ENCODE peak calls at places on chromosomes 13 and 19, in six cellular contexts. Y is HepG2, B is H1, T is IMR-90, S is GM12878, X is K562. N is an unnamed sample.
A peak's percentile ranks its signal among the peaks of the same experiment; 100 is the strongest.

GRCh38 chr13:112137144-112137543 is 70.2 kb downstream of the SOX1 start:
- DNase-seq in B (no peak), T (no peak), S (no peak), Y (no peak), X (no peak), N (no peak)

GRCh38 chr19:18809149-18809978 is 18.3 kb upstream of the COMP start:
- DNase-seq in Y (no peak), T (peak; percentile 78), S (no peak), B (no peak), X (no peak), N (no peak)

GRCh38 chr19:35774274-35775045 is 904 bp upstream of the ARHGAP33 start:
- DNase-seq in B (no peak), Y (no peak), S (no peak), X (no peak), T (no peak), N (no peak)

GRCh38 chr13:75395901-75396300 is 86.1 kb downstream of the TBC1D4 start:
- DNase-seq in B (no peak), T (no peak), Y (no peak), S (no peak), X (no peak), N (no peak)

GRCh38 chr13:27954406-27954851 is 14.7 kb downstream of the CDX2 start:
- DNase-seq in B (no peak), X (no peak), S (no peak), Y (no peak), T (no peak), N (peak; percentile 34)

GRCh38 chr13:51243832-51244231 is 21.6 kb downstream of the FAM124A start:
- DNase-seq in T (no peak), Y (no peak), X (no peak), B (peak; percentile 87), S (no peak), N (no peak)

GRCh38 chr13:52156724-52157251 is 2.6 kb downstream of the NEK3 start:
- DNase-seq in Y (no peak), S (no peak), T (peak; percentile 36), B (no peak), X (no peak), N (no peak)

GRCh38 chr13:40132249-40132648 is 476.8 kb downstream of the COG6 start:
- DNase-seq in X (no peak), S (no peak), Y (no peak), T (no peak), B (no peak), N (no peak)

GRCh38 chr19:31378404-31378803 is 29.2 kb upstream of the TSHZ3 start:
- DNase-seq in B (no peak), X (no peak), S (no peak), Y (peak; percentile 4), T (peak; percentile 95), N (peak; percentile 75)

GRCh38 chr19:18160792-18161690 is 8.1 kb downstream of the PIK3R2 start:
- DNase-seq in B (no peak), T (peak; percentile 28), Y (peak; percentile 43), S (no peak), X (peak; percentile 95), N (peak; percentile 97)

GRCh38 chr13:76677047-76677446 is 209.2 kb downstream of the KCTD12 start:
- DNase-seq in S (no peak), B (no peak), Y (no peak), X (no peak), T (peak; percentile 43), N (no peak)

GRCh38 chr13:50326746-50327145 is 311.5 kb downstream of the KCNRG start:
- DNase-seq in B (no peak), S (no peak), Y (no peak), T (no peak), X (no peak), N (no peak)

GRCh38 chr19:55540619-55541018 is 3.7 kb upstream of the SBK2 start:
- DNase-seq in B (no peak), T (no peak), S (no peak), Y (no peak), X (no peak), N (no peak)

GRCh38 chr19:50003810-50004419 is 21.3 kb downstream of the VRK3 start:
- DNase-seq in B (no peak), X (peak; percentile 50), T (peak; percentile 97), S (peak; percentile 44), Y (no peak), N (no peak)

GRCh38 chr19:51479531-51480331 is 1.4 kb downstream of the CEACAM18 start:
- DNase-seq in Y (no peak), X (no peak), T (no peak), B (no peak), S (no peak), N (no peak)

GRCh38 chr13:33931397-33931987 is 113.5 kb downstream of the RFC3 start:
- DNase-seq in B (no peak), T (peak; percentile 53), Y (peak; percentile 65), X (peak; percentile 16), S (peak; percentile 4), N (peak; percentile 7)

GRCh38 chr19:49020931-49021895 is 2.9 kb downstream of the CGB3 start:
- DNase-seq in X (no peak), B (no peak), T (peak; percentile 25), Y (peak; percentile 23), S (no peak), N (peak; percentile 66)

GRCh38 chr13:32587774-32588165 is 1.5 kb downstream of the PDS5B start:
- DNase-seq in T (peak; percentile 30), B (no peak), Y (peak; percentile 9), X (no peak), S (no peak), N (no peak)

GRCh38 chr13:36332986-36333385 is 13.2 kb downstream of the SPART start:
- DNase-seq in X (no peak), S (no peak), Y (no peak), B (no peak), T (peak; percentile 59), N (no peak)

GRCh38 chr13:62061751-62062150 is 646.1 kb upstream of the PCDH20 start:
- DNase-seq in Y (no peak), X (no peak), B (no peak), S (no peak), T (no peak), N (no peak)

GRCh38 chr13:61350351-61350750 is 65.3 kb downstream of the PCDH20 start:
- DNase-seq in B (no peak), Y (no peak), X (no peak), T (no peak), S (no peak), N (no peak)

GRCh38 chr19:12774588-12775555 is at the start of gene HOOK2:
- DNase-seq in Y (no peak), X (peak; percentile 71), S (no peak), T (no peak), B (no peak), N (no peak)

GRCh38 chr13:74705438-74705837 is 571.2 kb upstream of the KLF12 start:
- DNase-seq in T (no peak), S (no peak), B (no peak), Y (no peak), X (no peak), N (no peak)

GRCh38 chr13:92535222-92536006 is 691.2 kb upstream of the GPC6 start:
- DNase-seq in Y (no peak), T (no peak), S (no peak), X (no peak), B (no peak), N (no peak)

GRCh38 chr13:92537485-92537884 is 689.1 kb upstream of the GPC6 start:
- DNase-seq in T (no peak), X (no peak), S (no peak), Y (no peak), B (no peak), N (no peak)

DNA sequence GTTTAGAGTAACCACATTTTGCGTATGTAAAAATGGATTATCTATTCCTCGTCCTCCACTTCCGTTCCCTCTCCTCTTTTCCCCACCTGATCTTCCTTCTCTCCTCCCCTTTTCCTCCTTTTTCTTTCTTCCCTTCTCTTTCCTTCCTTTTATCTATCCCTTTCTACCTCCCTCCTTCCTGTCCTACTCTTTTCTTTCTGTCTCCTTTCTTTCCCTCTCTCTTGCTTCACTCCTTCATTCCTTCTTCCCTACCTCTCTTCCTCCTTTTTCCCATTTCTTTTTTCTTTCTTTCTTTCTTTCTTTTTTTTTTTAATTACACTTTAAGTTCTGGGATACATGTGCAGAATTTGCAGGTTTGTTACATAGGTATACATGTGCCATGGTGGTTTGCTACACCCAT is 688.4 kb upstream of the GPC6 start:
- DNase-seq in Y (no peak), X (no peak), B (no peak), T (no peak), S (no peak), N (no peak)
- TF ChIP-seq USF2 in Y (no peak), X (no peak), B (no peak), T (no peak), S (no peak), N (no peak)

GRCh38 chr13:29922896-29923295 is 72.5 kb upstream of the UBL3 start:
- DNase-seq in S (no peak), Y (no peak), X (no peak), B (no peak), T (peak; percentile 71), N (no peak)
- H2AFZ ChIP-seq in S (no peak overlapping the region), Y (peak overlapping the region; percentile 55), X (no peak overlapping the region), B (no peak overlapping the region), T (no peak overlapping the region), N (no peak overlapping the region)

DNA sequence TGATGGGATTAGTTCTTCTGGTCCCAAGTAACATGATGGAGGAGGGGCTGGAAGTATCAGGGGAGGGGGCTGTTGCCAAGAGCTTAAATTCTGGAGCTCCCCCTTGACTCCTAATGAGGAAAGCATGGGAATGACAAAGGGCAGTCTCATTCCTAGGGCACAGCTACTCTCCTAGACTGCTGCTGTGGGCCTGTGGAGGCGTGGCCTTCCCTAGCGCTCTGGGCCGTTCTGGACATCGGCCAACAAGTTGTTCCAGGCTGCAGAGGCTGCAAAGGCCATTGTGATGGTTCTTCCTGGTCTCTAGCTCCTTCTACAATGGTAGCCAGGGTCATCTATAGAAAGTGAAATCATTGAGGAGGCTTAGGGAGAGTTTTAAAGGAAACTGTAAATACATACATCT is 916.6 kb downstream of the DIAPH3 start:
- DNase-seq in Y (no peak), S (no peak), B (no peak), T (no peak), X (no peak), N (no peak)
- TF ChIP-seq USF2 in Y (no peak), S (no peak), B (no peak), T (no peak), X (no peak), N (no peak)

DNA sequence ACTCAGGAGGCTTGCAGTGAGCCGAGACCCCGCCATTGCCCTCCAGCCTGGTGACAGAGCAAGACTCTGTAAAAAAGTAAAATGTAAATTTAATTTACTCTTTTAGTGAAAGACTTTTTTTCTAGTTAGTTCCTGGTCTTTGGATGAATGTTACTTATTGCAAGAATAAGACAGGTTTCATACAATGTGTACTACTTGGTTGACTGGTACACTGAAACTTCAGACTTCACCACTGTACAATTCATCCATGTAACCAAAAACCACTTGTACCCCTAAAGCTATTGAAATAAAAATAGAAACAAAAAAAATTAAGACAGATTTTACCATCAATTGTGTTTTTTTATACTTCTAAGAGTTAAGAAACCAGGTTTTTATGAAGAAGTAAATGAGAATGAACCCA is 35.5 kb downstream of the GPALPP1 start:
- DNase-seq in Y (no peak), B (no peak), S (no peak), X (no peak), T (no peak), N (no peak)
- H2AFZ ChIP-seq in Y (no peak overlapping the region), B (no peak overlapping the region), S (no peak overlapping the region), X (no peak overlapping the region), T (no peak overlapping the region), N (no peak overlapping the region)